ENCODE peak calls at places on chromosomes 2 and 18, in four cellular contexts. X is uterus, Y is HCT116, J is heart right ventricle. E is an unnamed sample.
A peak's percentile ranks its signal among the peaks of the same experiment; 100 is the strongest.

GRCh38 chr2:174465327-174465726 is 21.5 kb downstream of the GPR155 start:
- DNase-seq in J (peak; percentile 13), Y (no peak), X (no peak), E (peak; percentile 35)

GRCh38 chr2:52072949-52073348 is 1041.0 kb upstream of the NRXN1 start:
- DNase-seq in Y (no peak), X (no peak), J (no peak), E (no peak)

GRCh38 chr18:6683112-6683876 is 46.2 kb upstream of the ARHGAP28 start:
- DNase-seq in X (no peak), J (peak; percentile 51), Y (no peak), E (no peak)

GRCh38 chr2:10283106-10284062 is 19.3 kb upstream of the HPCAL1 start:
- DNase-seq in X (no peak), Y (peak; percentile 88), J (no peak), E (no peak)

GRCh38 chr2:156935611-156936010 is 321.9 kb upstream of the GALNT5 start:
- DNase-seq in X (no peak), Y (no peak), J (no peak), E (no peak)

GRCh38 chr2:45223531-45223930 is 214.3 kb upstream of the SIX2 start:
- DNase-seq in X (no peak), J (no peak), Y (no peak), E (no peak)

GRCh38 chr18:36330435-36331049 is 33.0 kb downstream of the FHOD3 start:
- DNase-seq in Y (no peak), X (no peak), J (no peak), E (no peak)

GRCh38 chr2:55840460-55840859 is 83.1 kb downstream of the EFEMP1 start:
- DNase-seq in X (no peak), J (no peak), Y (no peak), E (no peak)

GRCh38 chr2:37560863-37561614 is 110.4 kb downstream of the CDC42EP3 start:
- DNase-seq in X (no peak), J (no peak), Y (no peak), E (no peak)

GRCh38 chr2:241066171-241066892 is 35.8 kb downstream of the MTERF4 start:
- DNase-seq in X (no peak), J (no peak), Y (no peak), E (peak; percentile 53)

GRCh38 chr2:99710720-99711612 is 221.1 kb upstream of the REV1 start:
- DNase-seq in J (peak; percentile 17), X (no peak), Y (no peak), E (no peak)

GRCh38 chr18:28855524-28855923 is 678.6 kb upstream of the CDH2 start:
- DNase-seq in J (no peak), Y (no peak), X (no peak), E (no peak)

GRCh38 chr2:169507698-169508097 is 1.8 kb upstream of the KLHL41 start:
- DNase-seq in X (no peak), J (no peak), Y (no peak), E (no peak)

GRCh38 chr2:129923265-129924141 is 56.0 kb upstream of the RAB6C start:
- DNase-seq in J (no peak), X (no peak), Y (peak; percentile 35), E (no peak)

GRCh38 chr18:24138884-24139616 is at the start of gene CABYR:
- DNase-seq in J (peak; percentile 61), X (peak; percentile 70), Y (no peak), E (peak; percentile 75)

GRCh38 chr18:79952457-79952995 is 1.1 kb upstream of the SLC66A2 start:
- DNase-seq in Y (no peak), X (no peak), J (no peak), E (no peak)

GRCh38 chr2:27915191-27915590 is 24.7 kb downstream of the BABAM2 start:
- DNase-seq in Y (no peak), J (no peak), X (peak; percentile 26), E (no peak)

GRCh38 chr18:42559292-42559691 is 556.2 kb downstream of the RIT2 start:
- DNase-seq in J (no peak), X (no peak), Y (no peak), E (no peak)

GRCh38 chr2:121839584-121839983 is 84.1 kb downstream of the TSN start:
- DNase-seq in Y (no peak), J (no peak), X (no peak), E (no peak)
- TF ChIP-seq CTCF in Y (no peak), J (no peak), X (no peak), E (no peak)

GRCh38 chr2:20666114-20666363 is 905 bp upstream of the GDF7 start:
- DNase-seq in Y (no peak), J (no peak), X (no peak), E (no peak)

GRCh38 chr2:20666364-20667150 is at the start of gene GDF7:
- DNase-seq in Y (no peak), J (peak; percentile 49), X (peak; percentile 77), E (peak; percentile 62)

GRCh38 chr2:20667531-20668401 is 822 bp downstream of the GDF7 start:
- DNase-seq in Y (no peak), X (no peak), J (no peak), E (no peak)

GRCh38 chr2:20668470-20668869 is 1.5 kb downstream of the GDF7 start:
- DNase-seq in Y (no peak), J (no peak), X (no peak), E (no peak)

GRCh38 chr2:20667151-20667530 is 197 bp downstream of the GDF7 start:
- DNase-seq in Y (no peak), X (no peak), J (no peak), E (no peak)
- TF ChIP-seq CTCF in Y (no peak), X (no peak), J (no peak), E (no peak)

GRCh38 chr2:231395188-231396057 is at the start of gene B3GNT7:
- DNase-seq in J (no peak), X (no peak), Y (no peak), E (no peak)
- TF ChIP-seq CTCF in J (no peak), X (no peak), Y (no peak), E (no peak)

DNA sequence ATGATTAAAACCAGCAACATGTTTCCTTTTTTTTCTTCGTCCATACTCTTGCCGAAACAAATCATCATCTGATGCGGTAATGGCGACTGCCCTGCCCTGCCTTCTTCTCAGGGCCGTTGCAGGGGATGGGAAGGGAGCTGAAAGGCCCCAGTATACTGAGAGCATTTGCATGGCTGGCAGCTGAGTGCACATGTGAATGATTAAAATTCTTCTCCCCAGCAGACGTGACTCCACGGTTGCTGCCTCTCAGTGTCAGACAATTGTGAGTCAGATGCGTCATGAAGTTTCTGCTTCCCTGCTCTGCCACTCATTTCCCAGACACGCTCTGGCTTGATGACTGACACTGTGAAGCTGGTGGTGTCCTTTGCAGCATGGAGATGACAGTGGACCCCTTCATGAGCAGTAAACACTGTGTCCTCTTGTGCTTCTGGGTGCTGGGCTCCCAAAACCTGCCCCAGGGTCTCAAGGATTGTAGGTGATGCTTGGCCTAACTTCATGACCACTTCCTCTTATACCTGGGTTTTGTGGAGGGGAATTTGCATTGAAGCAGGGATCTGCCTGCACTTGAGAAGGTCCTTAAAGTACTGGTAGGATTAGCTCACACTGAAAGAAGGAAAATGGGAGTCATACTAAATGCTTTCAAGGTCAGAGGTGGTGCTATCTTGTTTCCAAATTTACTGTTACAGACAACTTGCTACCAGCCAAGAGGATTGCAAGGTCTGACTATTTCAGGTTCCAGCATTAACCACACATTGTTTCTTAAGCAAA is 222.5 kb upstream of the COPS8 start:
- DNase-seq in Y (no peak), X (no peak), J (no peak), E (no peak)
- TF ChIP-seq CTCF in Y (no peak), X (no peak), J (no peak), E (no peak)

GRCh38 chr2:122172812-122173211 is 417.4 kb downstream of the TSN start:
- DNase-seq in J (no peak), Y (no peak), X (no peak), E (no peak)

GRCh38 chr2:122164964-122165363 is 409.5 kb downstream of the TSN start:
- DNase-seq in Y (no peak), J (no peak), X (no peak), E (no peak)

GRCh38 chr2:122166820-122167219 is 411.4 kb downstream of the TSN start:
- DNase-seq in Y (no peak), J (no peak), X (no peak), E (no peak)

GRCh38 chr2:122167561-122167960 is 412.1 kb downstream of the TSN start:
- DNase-seq in J (no peak), Y (no peak), X (no peak), E (no peak)

DNA sequence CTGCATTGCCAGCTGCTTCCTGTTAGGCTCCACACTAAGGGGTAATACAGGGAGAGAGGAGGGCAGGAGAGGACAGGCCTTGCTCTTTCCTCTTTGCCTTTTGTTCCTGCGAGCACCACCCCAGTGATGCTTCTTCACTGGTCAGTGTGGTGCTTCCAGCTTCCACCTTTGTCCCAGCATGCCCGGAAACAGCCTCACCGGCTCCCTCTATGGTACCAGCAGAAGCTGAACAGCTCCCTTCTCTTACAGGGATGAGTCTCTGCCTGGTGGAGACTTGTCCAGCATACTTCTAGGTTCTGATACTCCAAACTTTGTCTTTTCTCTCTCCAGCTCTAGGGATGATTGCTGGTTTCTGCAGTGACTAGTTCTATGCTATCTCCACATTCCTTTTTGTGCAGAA is 413.3 kb downstream of the TSN start:
- DNase-seq in Y (no peak), J (no peak), X (no peak), E (no peak)
- TF ChIP-seq CTCF in Y (peak; percentile 33), J (no peak), X (no peak), E (no peak)

E was measured in heart left ventricle.